ENCODE peak calls at places on chromosome 14, in eight cellular contexts. One of them, this sample, is unnamed.

GRCh38 chr14:98189944-98190343 is 1082.1 kb downstream of the BCL11B start:
- DNase-seq in skeletal muscle cell: no peak
- DNase-seq in mesenchymal stem cell: no peak
- DNase-seq in WERI-Rb-1: no peak
- DNase-seq in AG10803: no peak
- DNase-seq in kidney epithelial cell: no peak
- DNase-seq in CD8-positive, alpha-beta T cell: no peak
- DNase-seq in mammary epithelial cell: no peak
- DNase-seq in this sample: no peak

GRCh38 chr14:51335521-51335920 is 95.5 kb downstream of the TMX1 start:
- DNase-seq in skeletal muscle cell: no peak
- DNase-seq in mesenchymal stem cell: no peak
- DNase-seq in WERI-Rb-1: no peak
- DNase-seq in AG10803: peak; percentile 89
- DNase-seq in kidney epithelial cell: no peak
- DNase-seq in CD8-positive, alpha-beta T cell: no peak
- DNase-seq in mammary epithelial cell: no peak
- DNase-seq in this sample: no peak

GRCh38 chr14:105918496-105919262 is 392.3 kb downstream of the TMEM121 start:
- DNase-seq in skeletal muscle cell: no peak
- DNase-seq in mesenchymal stem cell: no peak
- DNase-seq in WERI-Rb-1: no peak
- DNase-seq in AG10803: no peak
- DNase-seq in kidney epithelial cell: no peak
- DNase-seq in CD8-positive, alpha-beta T cell: no peak
- DNase-seq in mammary epithelial cell: no peak
- DNase-seq in this sample: no peak

GRCh38 chr14:106518054-106518943 is 991.9 kb downstream of the TMEM121 start:
- DNase-seq in skeletal muscle cell: no peak
- DNase-seq in mesenchymal stem cell: no peak
- DNase-seq in WERI-Rb-1: peak; percentile 11
- DNase-seq in AG10803: no peak
- DNase-seq in kidney epithelial cell: no peak
- DNase-seq in CD8-positive, alpha-beta T cell: peak; percentile 81
- DNase-seq in mammary epithelial cell: no peak
- DNase-seq in this sample: no peak

GRCh38 chr14:76753799-76754198 is 7.5 kb upstream of the VASH1 start:
- DNase-seq in skeletal muscle cell: no peak
- DNase-seq in mesenchymal stem cell: no peak
- DNase-seq in WERI-Rb-1: no peak
- DNase-seq in AG10803: no peak
- DNase-seq in kidney epithelial cell: no peak
- DNase-seq in CD8-positive, alpha-beta T cell: no peak
- DNase-seq in mammary epithelial cell: no peak
- DNase-seq in this sample: no peak

GRCh38 chr14:63496837-63497400 is 46.3 kb downstream of the PPP2R5E start:
- DNase-seq in skeletal muscle cell: no peak
- DNase-seq in mesenchymal stem cell: no peak
- DNase-seq in WERI-Rb-1: no peak
- DNase-seq in AG10803: no peak
- DNase-seq in kidney epithelial cell: no peak
- DNase-seq in CD8-positive, alpha-beta T cell: no peak
- DNase-seq in mammary epithelial cell: no peak
- DNase-seq in this sample: no peak

GRCh38 chr14:102948698-102949061 is 26.2 kb downstream of the AMN start:
- DNase-seq in skeletal muscle cell: no peak
- DNase-seq in mesenchymal stem cell: no peak
- DNase-seq in WERI-Rb-1: no peak
- DNase-seq in AG10803: no peak
- DNase-seq in kidney epithelial cell: no peak
- DNase-seq in CD8-positive, alpha-beta T cell: no peak
- DNase-seq in mammary epithelial cell: no peak
- DNase-seq in this sample: no peak

GRCh38 chr14:32189806-32190205 is 12.0 kb upstream of the RNU6-7 start:
- DNase-seq in skeletal muscle cell: no peak
- DNase-seq in mesenchymal stem cell: no peak
- DNase-seq in WERI-Rb-1: no peak
- DNase-seq in AG10803: no peak
- DNase-seq in kidney epithelial cell: no peak
- DNase-seq in CD8-positive, alpha-beta T cell: no peak
- DNase-seq in mammary epithelial cell: no peak
- DNase-seq in this sample: no peak

GRCh38 chr14:31897581-31898186 is 179.4 kb upstream of the ARHGAP5 start:
- DNase-seq in skeletal muscle cell: no peak
- DNase-seq in mesenchymal stem cell: no peak
- DNase-seq in WERI-Rb-1: no peak
- DNase-seq in AG10803: peak; percentile 71
- DNase-seq in kidney epithelial cell: no peak
- DNase-seq in CD8-positive, alpha-beta T cell: no peak
- DNase-seq in mammary epithelial cell: no peak
- DNase-seq in this sample: no peak

GRCh38 chr14:90814806-90815566 is 1.2 kb downstream of the TTC7B start:
- DNase-seq in skeletal muscle cell: no peak
- DNase-seq in mesenchymal stem cell: no peak
- DNase-seq in WERI-Rb-1: no peak
- DNase-seq in AG10803: no peak
- DNase-seq in kidney epithelial cell: no peak
- DNase-seq in CD8-positive, alpha-beta T cell: no peak
- DNase-seq in mammary epithelial cell: no peak
- DNase-seq in this sample: no peak

GRCh38 chr14:90815567-90815816 is 738 bp downstream of the TTC7B start:
- DNase-seq in skeletal muscle cell: no peak
- DNase-seq in mesenchymal stem cell: no peak
- DNase-seq in WERI-Rb-1: no peak
- DNase-seq in AG10803: no peak
- DNase-seq in kidney epithelial cell: no peak
- DNase-seq in CD8-positive, alpha-beta T cell: no peak
- DNase-seq in mammary epithelial cell: no peak
- DNase-seq in this sample: no peak

GRCh38 chr14:90818715-90819114 is 2.5 kb upstream of the TTC7B start:
- DNase-seq in skeletal muscle cell: no peak
- DNase-seq in mesenchymal stem cell: no peak
- DNase-seq in WERI-Rb-1: no peak
- DNase-seq in AG10803: no peak
- DNase-seq in kidney epithelial cell: no peak
- DNase-seq in CD8-positive, alpha-beta T cell: no peak
- DNase-seq in mammary epithelial cell: no peak
- DNase-seq in this sample: no peak

GRCh38 chr14:90815817-90816662 is at the start of gene TTC7B:
- DNase-seq in skeletal muscle cell: no peak
- DNase-seq in mesenchymal stem cell: peak; percentile 32
- DNase-seq in WERI-Rb-1: peak; percentile 63
- DNase-seq in AG10803: peak; percentile 25
- DNase-seq in kidney epithelial cell: no peak
- DNase-seq in CD8-positive, alpha-beta T cell: no peak
- DNase-seq in mammary epithelial cell: peak; percentile 5
- DNase-seq in this sample: no peak

DNA sequence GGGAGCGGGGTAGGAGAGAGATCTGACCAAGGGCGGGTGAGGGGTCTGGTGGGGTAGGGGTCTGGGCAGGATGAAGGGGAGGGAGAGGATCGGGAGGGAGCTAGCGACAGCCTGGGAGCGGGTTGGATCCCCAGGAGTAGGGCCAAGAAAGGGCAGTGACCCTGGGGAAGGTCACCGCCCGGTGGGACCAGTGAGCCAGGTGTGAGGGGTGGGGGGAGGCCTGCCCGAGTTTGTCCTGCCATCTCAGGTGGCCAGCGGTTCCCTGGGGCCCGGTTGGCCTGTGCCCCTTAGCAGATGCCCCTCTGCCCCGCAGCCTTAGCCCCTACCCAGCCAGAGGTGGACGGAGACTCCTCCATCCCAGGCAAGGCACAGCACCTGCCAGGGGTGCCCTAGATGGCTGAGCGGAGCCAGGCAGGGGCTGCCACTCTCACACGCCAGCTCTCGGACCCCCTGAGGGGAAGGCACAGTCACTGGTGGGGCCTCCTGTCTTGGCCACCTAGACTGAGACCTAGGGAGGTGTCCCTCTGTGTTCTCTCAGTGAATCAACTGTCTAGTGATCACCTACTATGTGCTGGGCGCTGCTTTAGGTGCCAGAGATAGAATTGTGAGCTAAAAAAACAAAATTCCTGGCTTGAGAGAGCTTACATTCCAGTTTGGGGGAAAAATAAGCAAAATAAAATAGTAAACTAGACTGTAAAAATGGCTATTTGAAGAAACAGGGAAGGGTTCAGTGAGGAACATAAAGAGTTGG is 631 bp upstream of the TTC7B start:
- DNase-seq in skeletal muscle cell: no peak
- DNase-seq in mesenchymal stem cell: no peak
- DNase-seq in WERI-Rb-1: peak; percentile 22
- DNase-seq in AG10803: no peak
- DNase-seq in kidney epithelial cell: no peak
- DNase-seq in CD8-positive, alpha-beta T cell: no peak
- DNase-seq in mammary epithelial cell: no peak
- DNase-seq in this sample: no peak
- H3K4me3 ChIP-seq in skeletal muscle cell: peak overlapping the region; percentile 20
- H3K4me3 ChIP-seq in mesenchymal stem cell: no peak overlapping the region
- H3K4me3 ChIP-seq in WERI-Rb-1: peak overlapping the region; percentile 33
- H3K4me3 ChIP-seq in AG10803: peak overlapping the region; percentile 37
- H3K4me3 ChIP-seq in kidney epithelial cell: peak overlapping the region; percentile 19
- H3K4me3 ChIP-seq in CD8-positive, alpha-beta T cell: no peak overlapping the region
- H3K4me3 ChIP-seq in mammary epithelial cell: no peak overlapping the region
- H3K4me3 ChIP-seq in this sample: peak overlapping the region; percentile 25

GRCh38 chr14:92651793-92652382 is 96.5 kb downstream of the LGMN start:
- DNase-seq in skeletal muscle cell: no peak
- DNase-seq in mesenchymal stem cell: no peak
- DNase-seq in WERI-Rb-1: no peak
- DNase-seq in AG10803: no peak
- DNase-seq in kidney epithelial cell: no peak
- DNase-seq in CD8-positive, alpha-beta T cell: peak; percentile 48
- DNase-seq in mammary epithelial cell: no peak
- DNase-seq in this sample: no peak

GRCh38 chr14:92651106-92651792 is 97.2 kb downstream of the LGMN start:
- DNase-seq in skeletal muscle cell: no peak
- DNase-seq in mesenchymal stem cell: no peak
- DNase-seq in WERI-Rb-1: no peak
- DNase-seq in AG10803: no peak
- DNase-seq in kidney epithelial cell: no peak
- DNase-seq in CD8-positive, alpha-beta T cell: peak; percentile 76
- DNase-seq in mammary epithelial cell: no peak
- DNase-seq in this sample: no peak

GRCh38 chr14:92649066-92649465 is 99.4 kb downstream of the LGMN start:
- DNase-seq in skeletal muscle cell: no peak
- DNase-seq in mesenchymal stem cell: no peak
- DNase-seq in WERI-Rb-1: no peak
- DNase-seq in AG10803: no peak
- DNase-seq in kidney epithelial cell: no peak
- DNase-seq in CD8-positive, alpha-beta T cell: no peak
- DNase-seq in mammary epithelial cell: no peak
- DNase-seq in this sample: no peak

GRCh38 chr14:92650581-92651105 is 97.8 kb downstream of the LGMN start:
- DNase-seq in skeletal muscle cell: no peak
- DNase-seq in mesenchymal stem cell: no peak
- DNase-seq in WERI-Rb-1: no peak
- DNase-seq in AG10803: no peak
- DNase-seq in kidney epithelial cell: no peak
- DNase-seq in CD8-positive, alpha-beta T cell: no peak
- DNase-seq in mammary epithelial cell: no peak
- DNase-seq in this sample: no peak

DNA sequence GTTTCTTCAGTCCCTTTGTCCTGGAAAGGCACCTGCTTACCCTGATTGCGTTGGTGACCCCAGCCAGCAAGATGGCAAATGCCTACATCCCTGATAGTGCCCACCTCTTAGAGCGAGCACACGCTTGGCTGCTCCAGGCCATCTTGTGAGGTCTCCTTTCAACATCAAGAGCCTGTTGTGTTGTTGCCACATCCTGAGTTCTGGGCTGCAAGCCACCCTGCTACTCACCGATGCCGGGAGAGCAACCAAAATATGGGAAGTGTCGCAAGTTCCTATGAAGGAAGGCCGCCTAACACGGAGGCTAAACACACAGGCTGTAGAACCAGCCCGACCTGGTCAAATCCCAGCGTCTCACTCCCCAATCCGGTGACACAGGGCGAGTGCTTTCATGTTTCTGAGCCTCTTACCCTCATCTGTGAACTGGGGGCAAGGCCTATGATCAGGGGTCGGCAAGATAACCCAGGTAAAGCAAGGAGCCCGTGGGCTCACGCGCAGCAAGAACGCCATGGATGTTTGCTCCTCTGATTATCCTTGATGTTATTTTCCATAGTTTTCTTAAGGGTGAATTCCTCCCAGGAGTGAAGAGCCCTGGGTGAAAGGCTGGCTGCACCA is 98.4 kb downstream of the LGMN start:
- DNase-seq in skeletal muscle cell: peak; percentile 77
- DNase-seq in mesenchymal stem cell: peak; percentile 37
- DNase-seq in WERI-Rb-1: no peak
- DNase-seq in AG10803: peak; percentile 96
- DNase-seq in kidney epithelial cell: no peak
- DNase-seq in CD8-positive, alpha-beta T cell: no peak
- DNase-seq in mammary epithelial cell: peak; percentile 23
- DNase-seq in this sample: peak; percentile 82
- H3K4me3 ChIP-seq in skeletal muscle cell: no peak overlapping the region
- H3K4me3 ChIP-seq in mesenchymal stem cell: no peak overlapping the region
- H3K4me3 ChIP-seq in WERI-Rb-1: no peak overlapping the region
- H3K4me3 ChIP-seq in AG10803: no peak overlapping the region
- H3K4me3 ChIP-seq in kidney epithelial cell: no peak overlapping the region
- H3K4me3 ChIP-seq in CD8-positive, alpha-beta T cell: no peak overlapping the region
- H3K4me3 ChIP-seq in mammary epithelial cell: no peak overlapping the region
- H3K4me3 ChIP-seq in this sample: no peak overlapping the region

DNA sequence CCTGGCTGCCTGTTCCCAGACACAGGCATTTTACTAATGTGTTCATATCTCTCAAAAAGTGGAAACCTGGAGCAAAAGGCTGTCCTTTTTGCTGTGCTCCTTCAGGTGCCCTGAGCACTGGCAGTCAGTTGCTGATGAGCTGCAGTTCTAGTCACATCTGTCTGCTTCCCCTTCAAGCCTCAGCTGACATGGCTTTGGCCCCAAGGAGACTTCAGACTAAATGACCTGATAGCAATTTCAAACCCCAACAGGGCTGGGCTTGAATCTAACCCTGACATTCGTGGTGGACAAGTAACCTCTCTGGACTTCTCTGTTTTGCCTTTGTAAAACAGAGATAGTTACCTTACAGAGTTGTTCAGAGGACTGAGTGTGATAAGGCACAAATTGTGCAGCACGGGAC is 5.7 kb downstream of the SERPINA9 start:
- DNase-seq in skeletal muscle cell: no peak
- DNase-seq in mesenchymal stem cell: no peak
- DNase-seq in WERI-Rb-1: no peak
- DNase-seq in AG10803: no peak
- DNase-seq in kidney epithelial cell: no peak
- DNase-seq in CD8-positive, alpha-beta T cell: no peak
- DNase-seq in mammary epithelial cell: no peak
- DNase-seq in this sample: no peak
- H3K4me3 ChIP-seq in skeletal muscle cell: no peak overlapping the region
- H3K4me3 ChIP-seq in mesenchymal stem cell: no peak overlapping the region
- H3K4me3 ChIP-seq in WERI-Rb-1: no peak overlapping the region
- H3K4me3 ChIP-seq in AG10803: no peak overlapping the region
- H3K4me3 ChIP-seq in kidney epithelial cell: no peak overlapping the region
- H3K4me3 ChIP-seq in CD8-positive, alpha-beta T cell: no peak overlapping the region
- H3K4me3 ChIP-seq in mammary epithelial cell: no peak overlapping the region
- H3K4me3 ChIP-seq in this sample: no peak overlapping the region

GRCh38 chr14:90853116-90853515 is 36.9 kb upstream of the TTC7B start:
- DNase-seq in skeletal muscle cell: no peak
- DNase-seq in mesenchymal stem cell: no peak
- DNase-seq in WERI-Rb-1: no peak
- DNase-seq in AG10803: no peak
- DNase-seq in kidney epithelial cell: no peak
- DNase-seq in CD8-positive, alpha-beta T cell: no peak
- DNase-seq in mammary epithelial cell: no peak
- DNase-seq in this sample: no peak

GRCh38 chr14:90857866-90858265 is 41.6 kb upstream of the TTC7B start:
- DNase-seq in skeletal muscle cell: no peak
- DNase-seq in mesenchymal stem cell: no peak
- DNase-seq in WERI-Rb-1: no peak
- DNase-seq in AG10803: no peak
- DNase-seq in kidney epithelial cell: no peak
- DNase-seq in CD8-positive, alpha-beta T cell: no peak
- DNase-seq in mammary epithelial cell: no peak
- DNase-seq in this sample: no peak

GRCh38 chr14:90858511-90858910 is 42.3 kb upstream of the TTC7B start:
- DNase-seq in skeletal muscle cell: no peak
- DNase-seq in mesenchymal stem cell: no peak
- DNase-seq in WERI-Rb-1: no peak
- DNase-seq in AG10803: no peak
- DNase-seq in kidney epithelial cell: no peak
- DNase-seq in CD8-positive, alpha-beta T cell: no peak
- DNase-seq in mammary epithelial cell: no peak
- DNase-seq in this sample: no peak
- H3K4me3 ChIP-seq in skeletal muscle cell: no peak overlapping the region
- H3K4me3 ChIP-seq in mesenchymal stem cell: no peak overlapping the region
- H3K4me3 ChIP-seq in WERI-Rb-1: no peak overlapping the region
- H3K4me3 ChIP-seq in AG10803: no peak overlapping the region
- H3K4me3 ChIP-seq in kidney epithelial cell: no peak overlapping the region
- H3K4me3 ChIP-seq in CD8-positive, alpha-beta T cell: no peak overlapping the region
- H3K4me3 ChIP-seq in mammary epithelial cell: no peak overlapping the region
- H3K4me3 ChIP-seq in this sample: peak overlapping the region; percentile 25

This sample was measured in AG04450.